ENCODE peak calls at places on chromosomes 12 and 14, in ten cellular contexts. A is body of pancreas, E is kidney, B is aorta, U is stomach, P is breast epithelium, O is pancreas, J is ovary, M is trophoblast cell, F is tibial artery. S is an unnamed sample.
A peak's percentile ranks its signal among the peaks of the same experiment; 100 is the strongest.

GRCh38 chr12:22437031-22437806 is 102.7 kb upstream of the ST8SIA1 start:
- DNase-seq in A (no peak), E (peak; percentile 50), B (no peak), U (no peak), P (no peak), O (no peak), J (no peak), M (peak; percentile 79), F (no peak), S (peak; percentile 86)

GRCh38 chr14:49193365-49194050 is 392.7 kb downstream of the RPS29 start:
- DNase-seq in A (no peak), E (no peak), B (no peak), U (no peak), P (no peak), O (no peak), J (no peak), M (no peak), F (no peak), S (no peak)

GRCh38 chr12:41932470-41932991 is 212.1 kb downstream of the GXYLT1 start:
- DNase-seq in A (peak; percentile 42), E (peak; percentile 92), B (peak; percentile 88), U (peak; percentile 63), P (peak; percentile 58), O (peak; percentile 30), J (peak; percentile 85), M (no peak), F (peak; percentile 62), S (no peak)

GRCh38 chr14:61343991-61344405 is 22.6 kb downstream of the PRKCH start:
- DNase-seq in A (no peak), E (no peak), B (peak; percentile 45), U (no peak), P (no peak), O (no peak), J (no peak), M (no peak), F (no peak), S (no peak)

GRCh38 chr14:50608302-50608851 is 48.4 kb downstream of the ATL1 start:
- DNase-seq in A (no peak), E (no peak), B (no peak), U (no peak), P (no peak), O (no peak), J (no peak), M (no peak), F (no peak), S (no peak)

GRCh38 chr14:104139460-104140212 is 1.2 kb downstream of the KIF26A start:
- DNase-seq in A (no peak), E (peak; percentile 76), B (peak; percentile 27), U (no peak), P (peak; percentile 34), O (no peak), J (peak; percentile 39), M (no peak), F (no peak), S (no peak)

GRCh38 chr14:103737432-103738045 is 21.9 kb downstream of the ZFYVE21 start:
- DNase-seq in A (no peak), E (peak; percentile 51), B (no peak), U (no peak), P (peak; percentile 73), O (peak; percentile 8), J (peak; percentile 44), M (no peak), F (no peak), S (no peak)

GRCh38 chr12:112837629-112838191 is 46.2 kb downstream of the RPH3A start:
- DNase-seq in A (no peak), E (no peak), B (no peak), U (no peak), P (no peak), O (no peak), J (no peak), M (no peak), F (no peak), S (peak; percentile 59)

GRCh38 chr14:93304771-93305170 is 28.1 kb downstream of the BTBD7 start:
- DNase-seq in A (no peak), E (no peak), B (no peak), U (no peak), P (no peak), O (no peak), J (no peak), M (no peak), F (no peak), S (no peak)

GRCh38 chr12:76341436-76342030 is 6.7 kb downstream of the BBS10 start:
- DNase-seq in A (no peak), E (no peak), B (no peak), U (no peak), P (no peak), O (no peak), J (no peak), M (no peak), F (no peak), S (no peak)

GRCh38 chr12:107554941-107555340 is 130.7 kb upstream of the PWP1 start:
- DNase-seq in A (no peak), E (no peak), B (no peak), U (no peak), P (no peak), O (no peak), J (no peak), M (no peak), F (no peak), S (no peak)

GRCh38 chr14:76424359-76424758 is 48.4 kb downstream of the ESRRB start:
- DNase-seq in A (no peak), E (no peak), B (no peak), U (no peak), P (no peak), O (no peak), J (no peak), M (no peak), F (no peak), S (no peak)

GRCh38 chr14:46279776-46280175 is 371.8 kb downstream of the RPL10L start:
- DNase-seq in A (no peak), E (no peak), B (no peak), U (no peak), P (no peak), O (no peak), J (no peak), M (no peak), F (no peak), S (no peak)

GRCh38 chr12:67388331-67389163 is 119.4 kb downstream of the CAND1 start:
- DNase-seq in A (no peak), E (no peak), B (no peak), U (no peak), P (no peak), O (no peak), J (no peak), M (no peak), F (no peak), S (no peak)

GRCh38 chr14:22852940-22853767 is 16.8 kb downstream of the MMP14 start:
- DNase-seq in A (peak; percentile 93), E (peak; percentile 92), B (peak; percentile 92), U (peak; percentile 94), P (peak; percentile 87), O (peak; percentile 93), J (peak; percentile 96), M (peak; percentile 82), F (peak; percentile 95), S (no peak)

GRCh38 chr12:46959484-46959883 is 119.9 kb upstream of the PCED1B start:
- DNase-seq in A (no peak), E (no peak), B (no peak), U (no peak), P (no peak), O (no peak), J (no peak), M (peak; percentile 12), F (no peak), S (peak; percentile 65)

GRCh38 chr12:76449572-76449971 is 101.4 kb upstream of the BBS10 start:
- DNase-seq in A (no peak), E (no peak), B (no peak), U (no peak), P (no peak), O (no peak), J (no peak), M (no peak), F (no peak), S (no peak)

GRCh38 chr12:130879781-130880389 is 8.0 kb downstream of the RAN start:
- DNase-seq in A (no peak), E (no peak), B (no peak), U (no peak), P (no peak), O (no peak), J (no peak), M (no peak), F (no peak), S (no peak)
- H3K4me1 ChIP-seq in A (peaks cover 5% of the 10 kb centered on the region), E (peaks cover 5% of the 10 kb centered on the region), B (no peaks in the 10 kb centered on the region), U (peaks cover 12% of the 10 kb centered on the region), P (no peaks in the 10 kb centered on the region), O (no peaks in the 10 kb centered on the region), J (no peaks in the 10 kb centered on the region), M (no peaks in the 10 kb centered on the region), F (no peaks in the 10 kb centered on the region), S (no peaks in the 10 kb centered on the region)

GRCh38 chr14:81533212-81533535 is 479 bp downstream of the SEL1L start:
- DNase-seq in A (no peak), E (no peak), B (no peak), U (no peak), P (no peak), O (no peak), J (no peak), M (no peak), F (no peak), S (no peak)
- H3K4me1 ChIP-seq in A (peaks cover 39% of the 10 kb centered on the region), E (peaks cover 20% of the 10 kb centered on the region), B (peaks cover 2% of the 10 kb centered on the region), U (peaks cover 75% of the 10 kb centered on the region), P (peaks cover 20% of the 10 kb centered on the region), O (peaks cover 42% of the 10 kb centered on the region), J (peaks cover 4% of the 10 kb centered on the region), M (no peaks in the 10 kb centered on the region), F (peaks cover 25% of the 10 kb centered on the region), S (peaks cover 9% of the 10 kb centered on the region)

DNA sequence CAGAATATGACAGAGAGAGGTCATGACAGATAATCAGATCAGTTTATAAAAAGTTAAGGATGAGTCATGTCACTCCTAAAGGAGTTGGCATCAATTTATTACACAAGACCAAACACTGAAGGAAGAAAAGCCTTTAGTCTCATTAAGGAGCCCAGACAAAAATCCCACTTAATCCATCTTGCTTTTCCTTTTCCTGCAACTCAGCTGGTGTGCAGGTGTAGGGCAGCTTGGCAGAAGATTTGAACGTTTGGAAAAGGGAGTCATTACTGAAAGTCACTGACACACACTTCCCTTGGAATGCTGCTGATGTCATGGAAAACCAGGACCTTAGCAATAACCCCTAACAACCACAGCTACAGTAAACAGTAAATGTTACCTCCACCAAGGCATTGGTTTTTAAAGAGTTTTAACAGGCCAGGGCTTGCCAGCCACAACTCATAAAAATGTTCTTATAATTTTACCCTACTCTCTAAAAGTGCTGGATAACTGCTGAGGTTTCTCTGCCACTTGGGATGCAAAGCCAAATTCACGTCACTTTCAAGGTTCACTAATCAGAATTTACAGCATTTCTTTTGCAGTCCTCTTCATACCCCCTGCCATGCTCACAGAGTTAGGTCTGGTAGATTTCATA is 320.6 kb downstream of the RAD51B start:
- DNase-seq in A (peak; percentile 44), E (no peak), B (peak; percentile 46), U (peak; percentile 38), P (no peak), O (peak; percentile 45), J (no peak), M (peak; percentile 80), F (no peak), S (peak; percentile 75)
- H3K4me1 ChIP-seq in A (peaks cover 75% of the 10 kb centered on the region), E (peaks cover 23% of the 10 kb centered on the region), B (peaks cover 2% of the 10 kb centered on the region), U (peaks cover 61% of the 10 kb centered on the region), P (peaks cover 19% of the 10 kb centered on the region), O (peaks cover 68% of the 10 kb centered on the region), J (peaks cover 25% of the 10 kb centered on the region), M (peaks cover 14% of the 10 kb centered on the region), F (peaks cover 34% of the 10 kb centered on the region), S (peaks cover 58% of the 10 kb centered on the region)

DNA sequence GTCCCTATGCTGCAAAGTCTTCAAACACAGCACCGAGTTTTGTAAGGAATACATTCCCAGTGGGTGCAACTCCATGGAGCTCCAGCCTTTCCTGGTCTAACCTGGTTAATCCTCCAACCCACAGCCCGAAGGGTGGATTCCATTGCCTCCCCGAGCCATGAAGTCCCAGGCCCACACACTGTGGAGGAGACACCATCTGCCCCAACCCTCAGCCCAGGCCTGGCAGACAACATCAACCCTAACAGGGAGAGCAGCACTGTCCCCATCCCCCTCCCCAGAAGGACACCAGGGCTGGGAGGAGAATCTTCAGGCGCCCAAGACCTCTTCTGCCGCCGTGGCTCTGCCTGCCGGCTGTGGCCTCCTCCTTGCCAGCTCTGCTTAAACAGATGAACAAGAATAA is 15.8 kb upstream of the ZFP36L1 start:
- DNase-seq in A (peak; percentile 11), E (no peak), B (no peak), U (no peak), P (no peak), O (no peak), J (no peak), M (no peak), F (no peak), S (no peak)
- H3K4me1 ChIP-seq in A (peaks cover 64% of the 10 kb centered on the region), E (peaks cover 23% of the 10 kb centered on the region), B (no peaks in the 10 kb centered on the region), U (peaks cover 69% of the 10 kb centered on the region), P (peaks cover 15% of the 10 kb centered on the region), O (peaks cover 26% of the 10 kb centered on the region), J (peaks cover 32% of the 10 kb centered on the region), M (peaks cover 7% of the 10 kb centered on the region), F (peaks cover 26% of the 10 kb centered on the region), S (no peaks in the 10 kb centered on the region)

S was measured in PC-9.